ENCODE peak calls at places on chromosomes 16 and 17, in five cellular contexts. V is stomach, U is K562, X is endothelial cell of umbilical vein, P is A549. S is an unnamed sample.

GRCh38 chr16:31475949-31476304 is 4.0 kb downstream of the TGFB1I1 start:
- DNase-seq in V (peak), U (peak), X (no peak), P (no peak), S (no peak)

GRCh38 chr17:4600563-4600962 is 16.2 kb downstream of the SMTNL2 start:
- DNase-seq in V (no peak), U (no peak), X (no peak), P (no peak), S (no peak)

GRCh38 chr17:3990391-3991127 is 26.3 kb upstream of the ATP2A3 start:
- DNase-seq in V (no peak), U (no peak), X (no peak), P (no peak), S (no peak)

GRCh38 chr17:37710344-37710886 is 34.4 kb downstream of the HNF1B start:
- DNase-seq in V (peak), U (peak), X (peak), P (peak), S (no peak)

GRCh38 chr17:59830007-59830630 is 62.6 kb downstream of the TUBD1 start:
- DNase-seq in V (no peak), U (no peak), X (peak), P (no peak), S (no peak)

GRCh38 chr16:50102046-50102756 is 36.4 kb downstream of the HEATR3 start:
- DNase-seq in V (no peak), U (no peak), X (no peak), P (no peak), S (peak)

GRCh38 chr17:51739245-51739886 is 419.1 kb downstream of the CA10 start:
- DNase-seq in V (no peak), U (no peak), X (no peak), P (no peak), S (no peak)

GRCh38 chr16:23016372-23016771 is 132.9 kb downstream of the USP31 start:
- DNase-seq in V (no peak), U (no peak), X (no peak), P (no peak), S (no peak)

GRCh38 chr16:85523602-85524364 is 89.3 kb upstream of the GSE1 start:
- DNase-seq in V (peak), U (peak), X (no peak), P (no peak), S (peak)

GRCh38 chr16:86095131-86095752 is 196.3 kb downstream of the IRF8 start:
- DNase-seq in V (no peak), U (no peak), X (no peak), P (no peak), S (no peak)

GRCh38 chr16:38941-39892 is 14.2 kb downstream of the POLR3K start:
- DNase-seq in V (peak), U (no peak), X (no peak), P (no peak), S (no peak)

GRCh38 chr17:31327534-31328526 is 6.4 kb upstream of the EVI2A start:
- DNase-seq in V (no peak), U (no peak), X (no peak), P (peak), S (no peak)

GRCh38 chr17:64081802-64082799 is 47.8 kb downstream of the ERN1 start:
- DNase-seq in V (no peak), U (peak), X (peak), P (peak), S (peak)

GRCh38 chr17:21318439-21318838 is 33.9 kb downstream of the MAP2K3 start:
- DNase-seq in V (no peak), U (no peak), X (no peak), P (no peak), S (no peak)

GRCh38 chr16:69796285-69797118 is 34.4 kb downstream of the WWP2 start:
- DNase-seq in V (no peak), U (peak), X (peak), P (peak), S (peak)

GRCh38 chr17:27069842-27070508 is 223.9 kb upstream of the WSB1 start:
- DNase-seq in V (no peak), U (no peak), X (no peak), P (no peak), S (no peak)

GRCh38 chr16:22235839-22236745 is 30.0 kb downstream of the EEF2K start:
- DNase-seq in V (no peak), U (no peak), X (peak), P (no peak), S (no peak)

GRCh38 chr16:80527297-80527696 is 13.5 kb upstream of the DYNLRB2 start:
- DNase-seq in V (no peak), U (peak), X (peak), P (no peak), S (peak)

GRCh38 chr16:30533146-30533522 is 1.5 kb downstream of the ZNF747 start:
- DNase-seq in V (peak), U (no peak), X (no peak), P (no peak), S (no peak)

GRCh38 chr17:51189628-51190027 is 23.4 kb downstream of the NME2 start:
- DNase-seq in V (no peak), U (no peak), X (no peak), P (no peak), S (no peak)

GRCh38 chr17:1035546-1036170 is 38.7 kb downstream of the TIMM22 start:
- DNase-seq in V (no peak), U (no peak), X (no peak), P (no peak), S (no peak)

GRCh38 chr17:38417210-38417951 is 10.9 kb upstream of the ARHGAP23 start:
- DNase-seq in V (no peak), U (peak), X (no peak), P (no peak), S (peak)

GRCh38 chr16:56282455-56282854 is 91.2 kb downstream of the GNAO1 start:
- DNase-seq in V (no peak), U (no peak), X (no peak), P (no peak), S (no peak)

GRCh38 chr16:87156195-87156594 is 161.0 kb downstream of the C16orf95 start:
- DNase-seq in V (no peak), U (no peak), X (no peak), P (no peak), S (no peak)

GRCh38 chr16:58678716-58679115 is 5.9 kb downstream of the SLC38A7 start:
- DNase-seq in V (no peak), U (no peak), X (no peak), P (no peak), S (peak)

GRCh38 chr16:48617711-48618148 is 7.8 kb upstream of the N4BP1 start:
- DNase-seq in V (peak), U (no peak), X (peak), P (no peak), S (no peak)

GRCh38 chr16:75097191-75097761 is 19.3 kb downstream of the LDHD start:
- DNase-seq in V (no peak), U (no peak), X (no peak), P (no peak), S (no peak)

GRCh38 chr17:30095507-30096244 is 20.9 kb upstream of the NSRP1 start:
- DNase-seq in V (no peak), U (peak), X (peak), P (peak), S (peak)

GRCh38 chr17:17305282-17305801 is 2.2 kb downstream of the NT5M start:
- DNase-seq in V (no peak), U (peak), X (no peak), P (no peak), S (no peak)

GRCh38 chr17:76714822-76715461 is 4.2 kb upstream of the MXRA7 start:
- DNase-seq in V (peak), U (peak), X (peak), P (no peak), S (no peak)

DNA sequence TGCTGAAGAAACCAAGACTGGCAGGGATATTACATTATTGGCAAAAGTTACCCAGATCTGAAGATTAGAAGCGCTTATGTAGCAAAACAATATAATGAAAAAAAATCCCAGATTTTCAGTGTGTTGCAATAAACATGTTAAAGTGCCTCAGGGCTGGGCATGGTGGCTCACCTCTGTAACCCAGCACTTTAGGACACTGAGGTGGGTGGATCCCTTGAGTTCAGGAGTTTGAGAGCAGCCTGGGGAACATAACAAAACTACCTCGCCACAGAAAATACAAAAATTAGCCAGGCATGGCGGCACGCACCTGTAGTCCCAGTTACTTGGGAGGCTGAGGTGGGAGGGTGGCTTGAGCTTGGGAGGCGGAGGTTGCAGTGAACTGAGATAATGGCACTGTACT is 6.8 kb downstream of the ZNF207 start:
- DNase-seq in V (no peak), U (no peak), X (no peak), P (no peak), S (no peak)
- TF ChIP-seq POLR2A in V (no peak), U (no peak), X (no peak), P (no peak), S (no peak)

GRCh38 chr16:1991135-1991551 is 1.4 kb downstream of the SYNGR3 start:
- DNase-seq in V (peak), U (no peak), X (no peak), P (no peak), S (no peak)
- TF ChIP-seq POLR2A in V (no peak), U (no peak), X (no peak), P (no peak), S (no peak)

GRCh38 chr16:67965668-67966548 is 2.5 kb downstream of the SLC12A4 start:
- DNase-seq in V (no peak), U (no peak), X (no peak), P (no peak), S (no peak)
- TF ChIP-seq POLR2A in V (no peak), U (no peak), X (no peak), P (no peak), S (no peak)

DNA sequence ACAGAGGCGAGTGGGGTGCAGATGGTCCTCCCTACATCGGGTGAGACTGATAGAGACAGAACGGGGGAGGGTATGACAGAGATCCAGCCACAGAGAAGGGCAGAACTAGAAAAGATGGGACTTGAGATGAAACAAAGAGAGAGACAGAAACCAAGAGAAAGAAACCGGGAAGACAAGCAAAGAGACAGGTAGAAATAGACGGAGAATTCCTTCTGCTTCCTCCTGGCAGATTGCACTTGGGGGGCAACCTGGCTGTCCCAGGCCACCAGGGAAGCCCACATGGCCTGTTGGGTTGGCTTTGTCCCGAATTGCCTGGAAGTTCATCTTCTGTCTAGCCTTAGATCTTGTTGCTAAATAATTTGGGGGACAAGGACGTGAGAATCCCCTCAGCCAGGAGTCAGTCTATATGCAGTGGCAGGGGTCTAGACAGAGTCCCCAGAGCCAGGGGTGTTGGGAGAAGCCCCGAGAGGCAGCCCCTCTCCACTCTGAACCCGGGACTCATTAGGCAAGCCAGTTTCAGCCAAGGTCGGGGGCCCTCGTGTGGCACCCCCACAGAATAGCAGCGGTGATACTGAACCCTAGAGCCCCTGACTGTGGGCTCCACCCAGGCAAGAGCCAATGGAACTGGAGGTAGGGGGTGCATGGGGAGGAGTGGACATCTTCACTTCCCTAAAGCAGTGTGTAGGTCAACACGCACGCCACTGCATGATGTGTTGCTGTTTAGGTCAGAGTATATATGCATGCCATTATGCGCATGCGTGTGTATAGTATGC is 626 bp upstream of the TSPOAP1 start:
- DNase-seq in V (peak), U (peak), X (no peak), P (no peak), S (no peak)
- TF ChIP-seq POLR2A in V (no peak), U (peak), X (no peak), P (no peak), S (no peak)

GRCh38 chr16:19242987-19243386 is 42.5 kb upstream of the CLEC19A start:
- DNase-seq in V (peak), U (no peak), X (no peak), P (no peak), S (no peak)

GRCh38 chr16:19240494-19240893 is 45.0 kb upstream of the CLEC19A start:
- DNase-seq in V (no peak), U (no peak), X (no peak), P (no peak), S (no peak)

GRCh38 chr16:19239756-19240155 is 45.8 kb upstream of the CLEC19A start:
- DNase-seq in V (no peak), U (no peak), X (no peak), P (no peak), S (no peak)

GRCh38 chr16:19242186-19242585 is 43.3 kb upstream of the CLEC19A start:
- DNase-seq in V (no peak), U (no peak), X (no peak), P (no peak), S (no peak)

GRCh38 chr16:19241512-19241911 is 44.0 kb upstream of the CLEC19A start:
- DNase-seq in V (no peak), U (no peak), X (no peak), P (no peak), S (no peak)
- TF ChIP-seq POLR2A in V (no peak), U (no peak), X (no peak), P (no peak), S (no peak)

S was measured in H54.